ENCODE peak calls at places on chromosome 21, in eight cellular contexts. J is glutamatergic neuron; I is pulmonary artery endothelial cell; S is adipocyte; B is SHP77; L is activated CD8-positive, alpha-beta memory T cell treated with anti-CD3 and anti-CD28 coated beads, Interleukin-2, amount 50 U/mL, for 48 hours; M is testis; G is fibroblast of pulmonary artery. C is an unnamed sample.

GRCh38 chr21:42341776-42342542 is 8.8 kb downstream of the TFF2 start:
- DNase-seq in J (no peak), I (no peak), S (no peak), B (no peak), L (peak), M (no peak), G (no peak), C (no peak)

GRCh38 chr21:28832013-28832714 is 160.5 kb downstream of the LTN1 start:
- DNase-seq in J (no peak), I (no peak), S (no peak), B (no peak), L (no peak), M (no peak), G (peak), C (no peak)

GRCh38 chr21:25501996-25502665 is 105.2 kb downstream of the MRPL39 start:
- DNase-seq in J (no peak), I (no peak), S (no peak), B (no peak), L (peak), M (no peak), G (no peak), C (no peak)

GRCh38 chr21:37642493-37642892 is 273.8 kb downstream of the KCNJ6 start:
- DNase-seq in J (no peak), I (no peak), S (no peak), B (peak), L (no peak), M (no peak), G (no peak), C (no peak)

GRCh38 chr21:34091607-34092006 is 18.2 kb downstream of the MRPS6 start:
- DNase-seq in J (no peak), I (no peak), S (no peak), B (no peak), L (no peak), M (no peak), G (peak), C (no peak)

GRCh38 chr21:30340714-30341573 is 3.5 kb upstream of the KRTAP27-1 start:
- DNase-seq in J (peak), I (no peak), S (peak), B (peak), L (no peak), M (peak), G (peak), C (peak)

GRCh38 chr21:41833138-41834115 is 45.7 kb downstream of the PRDM15 start:
- DNase-seq in J (no peak), I (no peak), S (no peak), B (no peak), L (no peak), M (no peak), G (no peak), C (no peak)

GRCh38 chr21:26956216-26956615 is 10.7 kb downstream of the ADAMTS5 start:
- DNase-seq in J (no peak), I (no peak), S (no peak), B (no peak), L (no peak), M (no peak), G (no peak), C (no peak)

GRCh38 chr21:27034796-27035195 is 67.9 kb upstream of the ADAMTS5 start:
- DNase-seq in J (no peak), I (no peak), S (no peak), B (no peak), L (no peak), M (no peak), G (no peak), C (no peak)

GRCh38 chr21:45208627-45208951 is 79.1 kb downstream of the POFUT2 start:
- DNase-seq in J (no peak), I (no peak), S (no peak), B (no peak), L (no peak), M (no peak), G (peak), C (peak)

GRCh38 chr21:26115899-26116298 is 54.7 kb downstream of the APP start:
- DNase-seq in J (no peak), I (peak), S (peak), B (no peak), L (no peak), M (no peak), G (peak), C (peak)

GRCh38 chr21:31161157-31161556 is 122.9 kb upstream of the KRTAP19-8 start:
- DNase-seq in J (no peak), I (no peak), S (peak), B (no peak), L (no peak), M (peak), G (no peak), C (no peak)

GRCh38 chr21:35833388-35833787 is 226.9 kb downstream of the SETD4 start:
- DNase-seq in J (no peak), I (no peak), S (no peak), B (no peak), L (no peak), M (no peak), G (no peak), C (no peak)